ENCODE peak calls at places on chromosomes 6 and 20, in four cellular contexts. One of them, this sample, is unnamed.

GRCh38 chr20:53579581-53580375 is 13.9 kb downstream of the ZNF217 start:
- DNase-seq in body of pancreas: peak; percentile 26
- DNase-seq in CD8-positive, alpha-beta T cell: peak; percentile 30
- DNase-seq in tibial nerve: no peak
- DNase-seq in this sample: no peak

GRCh38 chr20:5910192-5910591 is 40.1 kb downstream of the TRMT6 start:
- DNase-seq in body of pancreas: no peak
- DNase-seq in tibial nerve: no peak
- DNase-seq in CD8-positive, alpha-beta T cell: no peak
- DNase-seq in this sample: no peak

GRCh38 chr6:159837141-159837490 is 37.0 kb downstream of the PNLDC1 start:
- DNase-seq in CD8-positive, alpha-beta T cell: no peak
- DNase-seq in body of pancreas: no peak
- DNase-seq in tibial nerve: no peak
- DNase-seq in this sample: no peak

GRCh38 chr6:41157323-41157722 is 3.2 kb upstream of the TREML1 start:
- DNase-seq in CD8-positive, alpha-beta T cell: no peak
- DNase-seq in body of pancreas: peak; percentile 54
- DNase-seq in tibial nerve: no peak
- DNase-seq in this sample: no peak

GRCh38 chr20:19009071-19009688 is 195.6 kb downstream of the SCP2D1 start:
- DNase-seq in body of pancreas: no peak
- DNase-seq in CD8-positive, alpha-beta T cell: no peak
- DNase-seq in tibial nerve: no peak
- DNase-seq in this sample: peak; percentile 22

GRCh38 chr6:56318851-56319250 is 71.5 kb upstream of the COL21A1 start:
- DNase-seq in CD8-positive, alpha-beta T cell: no peak
- DNase-seq in body of pancreas: no peak
- DNase-seq in tibial nerve: no peak
- DNase-seq in this sample: no peak

GRCh38 chr6:90086517-90086916 is 192.2 kb downstream of the GJA10 start:
- DNase-seq in tibial nerve: no peak
- DNase-seq in body of pancreas: no peak
- DNase-seq in CD8-positive, alpha-beta T cell: no peak
- DNase-seq in this sample: no peak

GRCh38 chr20:24491043-24491756 is 21.8 kb downstream of the SYNDIG1 start:
- DNase-seq in tibial nerve: no peak
- DNase-seq in body of pancreas: no peak
- DNase-seq in CD8-positive, alpha-beta T cell: no peak
- DNase-seq in this sample: no peak

GRCh38 chr6:16043171-16044142 is 85.4 kb upstream of the MYLIP start:
- DNase-seq in body of pancreas: peak; percentile 5
- DNase-seq in CD8-positive, alpha-beta T cell: no peak
- DNase-seq in tibial nerve: no peak
- DNase-seq in this sample: no peak

GRCh38 chr6:3630258-3630828 is 121.2 kb downstream of the PXDC1 start:
- DNase-seq in CD8-positive, alpha-beta T cell: no peak
- DNase-seq in tibial nerve: no peak
- DNase-seq in body of pancreas: no peak
- DNase-seq in this sample: peak; percentile 38

GRCh38 chr20:50904067-50904570 is 27.1 kb downstream of the ADNP start:
- DNase-seq in CD8-positive, alpha-beta T cell: no peak
- DNase-seq in tibial nerve: no peak
- DNase-seq in body of pancreas: no peak
- DNase-seq in this sample: no peak

DNA sequence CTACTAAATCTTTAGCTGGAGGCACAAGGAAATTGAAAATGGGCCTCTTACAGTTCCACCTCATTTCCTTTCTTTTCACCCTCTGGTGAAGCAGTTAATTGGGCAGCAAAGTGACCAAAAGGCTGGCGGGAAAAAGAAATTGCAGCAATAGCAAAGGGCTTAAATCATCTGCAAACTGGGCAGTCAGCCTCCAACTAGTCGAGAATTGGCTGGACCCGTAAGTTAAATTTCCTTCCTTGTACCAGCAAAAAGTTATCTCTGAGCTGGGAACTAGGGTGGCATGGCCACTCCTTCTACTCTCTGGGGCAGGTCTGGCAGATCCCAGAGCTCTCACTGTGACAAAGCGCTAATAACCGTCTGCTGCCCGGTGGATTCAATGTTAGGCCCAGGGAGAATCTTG is 33.5 kb downstream of the GHRH start:
- DNase-seq in tibial nerve: no peak
- DNase-seq in body of pancreas: no peak
- DNase-seq in CD8-positive, alpha-beta T cell: no peak
- DNase-seq in this sample: no peak
- H3K27ac ChIP-seq in tibial nerve: no peak overlapping the region
- H3K27ac ChIP-seq in body of pancreas: no peak overlapping the region
- H3K27ac ChIP-seq in CD8-positive, alpha-beta T cell: no peak overlapping the region
- H3K27ac ChIP-seq in this sample: peak overlapping the region; percentile 76

GRCh38 chr6:108556250-108556649 is 4.5 kb upstream of the FOXO3 start:
- DNase-seq in tibial nerve: no peak
- DNase-seq in body of pancreas: no peak
- DNase-seq in CD8-positive, alpha-beta T cell: no peak
- DNase-seq in this sample: no peak
- H3K4me3 ChIP-seq in tibial nerve: no peak overlapping the region
- H3K4me3 ChIP-seq in body of pancreas: no peak overlapping the region
- H3K4me3 ChIP-seq in CD8-positive, alpha-beta T cell: no peak overlapping the region
- H3K4me3 ChIP-seq in this sample: no peak overlapping the region

DNA sequence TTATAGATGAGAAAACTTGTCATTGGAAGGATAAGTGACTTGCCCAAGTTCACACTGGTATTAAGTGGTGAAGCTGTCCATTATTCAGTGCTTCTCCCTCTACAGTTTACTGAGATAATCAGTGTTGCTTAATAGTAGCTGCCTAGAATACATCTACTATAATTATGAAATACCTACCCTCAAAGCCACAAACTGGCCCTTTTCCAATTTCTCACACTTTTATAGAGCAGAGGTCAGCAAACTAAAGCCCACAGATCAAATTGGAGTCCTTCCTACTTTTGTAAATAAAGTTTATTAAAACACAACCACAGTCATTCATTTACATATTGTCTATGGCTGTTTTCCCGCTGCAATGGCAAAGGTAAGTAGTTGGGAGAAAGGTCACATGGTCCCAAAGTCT is 73.5 kb downstream of the EYS start:
- DNase-seq in body of pancreas: no peak
- DNase-seq in CD8-positive, alpha-beta T cell: no peak
- DNase-seq in tibial nerve: no peak
- DNase-seq in this sample: no peak
- TF ChIP-seq CTCF in body of pancreas: no peak
- TF ChIP-seq CTCF in CD8-positive, alpha-beta T cell: no peak
- TF ChIP-seq CTCF in tibial nerve: no peak
- TF ChIP-seq CTCF in this sample: no peak

DNA sequence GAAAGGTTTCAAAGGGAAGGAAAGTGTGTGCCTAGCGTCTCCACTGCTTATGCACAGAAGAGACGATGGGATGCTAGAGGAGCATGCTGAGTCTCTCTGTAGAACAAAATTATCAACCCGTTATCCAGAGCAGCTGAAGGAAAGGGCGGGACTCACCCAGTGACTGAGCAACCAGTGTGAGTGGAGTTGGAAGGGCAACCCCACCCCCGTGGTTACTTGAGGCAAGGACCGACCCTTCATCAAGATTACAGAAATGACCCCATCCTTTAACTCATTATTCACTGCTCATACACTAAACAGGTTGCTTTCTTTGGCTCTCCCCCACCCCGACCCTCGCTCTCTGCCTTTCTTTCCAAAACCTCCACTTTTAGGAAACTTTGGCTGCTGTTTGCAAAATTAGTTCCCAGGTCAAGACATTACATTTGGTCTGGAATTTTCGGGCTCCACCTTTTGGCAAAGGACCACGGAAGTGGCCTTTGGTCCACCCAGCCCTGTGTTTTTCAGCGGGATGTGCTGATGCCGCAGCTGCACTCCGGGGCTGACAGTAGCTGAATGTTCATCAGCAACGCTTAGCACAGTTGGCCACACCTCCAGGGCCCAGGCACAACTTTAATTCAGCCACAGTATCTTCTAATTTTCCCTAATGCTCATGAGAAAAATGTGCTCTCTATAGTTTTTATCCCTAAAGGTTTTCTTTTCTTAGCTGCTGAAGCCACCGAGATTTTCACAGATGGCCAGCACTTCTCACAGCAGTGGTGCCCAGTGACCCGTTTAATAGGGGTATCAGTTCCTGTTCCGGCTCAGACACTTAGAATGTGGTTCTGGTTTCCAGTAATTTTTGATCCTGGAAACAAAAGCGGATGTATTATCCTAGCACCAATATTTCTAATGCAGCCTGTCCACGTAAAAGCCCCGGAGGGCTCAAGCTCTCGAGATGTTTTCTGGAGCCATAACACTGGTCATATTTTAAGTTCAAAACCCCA is 103.6 kb upstream of the NXT1 start:
- DNase-seq in CD8-positive, alpha-beta T cell: no peak
- DNase-seq in body of pancreas: no peak
- DNase-seq in tibial nerve: peak; percentile 54
- DNase-seq in this sample: peak; percentile 82
- H3K27ac ChIP-seq in CD8-positive, alpha-beta T cell: no peak overlapping the region
- H3K27ac ChIP-seq in body of pancreas: no peak overlapping the region
- H3K27ac ChIP-seq in tibial nerve: no peak overlapping the region
- H3K27ac ChIP-seq in this sample: no peak overlapping the region

This sample was measured in coronary artery.